ENCODE peak calls at places on chromosomes 4 and X, in nine cellular contexts. A, D, I, W, Y, F, J, M and S are unnamed samples.

GRCh38 chr4:168573870-168574269 is 77.0 kb downstream of the PALLD start:
- DNase-seq in I (no peak), J (no peak), W (no peak), Y (no peak), M (no peak), A (no peak), D (no peak), F (no peak), S (no peak)

GRCh38 chr4:181503800-181504364 is 739.3 kb upstream of the TENM3 start:
- DNase-seq in F (no peak), I (no peak), D (no peak), J (no peak), A (no peak), Y (peak), W (peak), M (no peak), S (no peak)

GRCh38 chr4:10074767-10075105 is 41.9 kb downstream of the WDR1 start:
- DNase-seq in A (no peak), I (no peak), J (no peak), W (peak), F (no peak), D (no peak), M (peak), Y (peak), S (no peak)

GRCh38 chr4:11765849-11766453 is 337.3 kb upstream of the HS3ST1 start:
- DNase-seq in I (no peak), Y (peak), F (no peak), M (peak), D (peak), W (peak), J (no peak), A (no peak), S (no peak)

GRCh38 chr4:121182296-121182695 is 18.2 kb upstream of the TNIP3 start:
- DNase-seq in J (no peak), A (no peak), M (peak), F (no peak), Y (no peak), D (peak), I (peak), W (peak), S (no peak)

GRCh38 chrX:19640063-19640462 is 124.8 kb upstream of the MAP3K15 start:
- DNase-seq in F (no peak), J (no peak), M (no peak), I (no peak), Y (no peak), W (no peak), A (no peak), D (no peak), S (no peak)

GRCh38 chr4:158333820-158334219 is 123.5 kb downstream of the TMEM144 start:
- DNase-seq in W (no peak), J (no peak), A (no peak), Y (peak), M (no peak), D (no peak), I (no peak), F (no peak), S (no peak)

GRCh38 chr4:76753814-76754213 is 144.1 kb downstream of the SOWAHB start:
- DNase-seq in A (no peak), W (no peak), M (peak), J (no peak), D (no peak), Y (no peak), I (no peak), F (no peak), S (no peak)

GRCh38 chrX:94854251-94854650 is 1180.2 kb downstream of the FAM133A start:
- DNase-seq in W (no peak), I (no peak), D (no peak), M (no peak), F (no peak), A (no peak), J (no peak), Y (no peak), S (no peak)

GRCh38 chrX:150903110-150903508 is 4.6 kb upstream of the CD99L2 start:
- DNase-seq in W (no peak), A (no peak), M (no peak), Y (peak), J (no peak), I (no peak), F (no peak), D (no peak), S (no peak)

GRCh38 chr4:139913398-139913990 is 240.5 kb downstream of the MAML3 start:
- DNase-seq in A (no peak), I (no peak), W (no peak), F (no peak), Y (no peak), M (no peak), J (peak), D (no peak), S (peak)

GRCh38 chrX:95889279-95889678 is 795.4 kb upstream of the DIAPH2 start:
- DNase-seq in Y (peak), M (no peak), D (no peak), J (no peak), W (no peak), I (no peak), A (no peak), F (no peak), S (no peak)

GRCh38 chr4:166324321-166324720 is 451.3 kb downstream of the TLL1 start:
- DNase-seq in A (no peak), M (peak), J (no peak), W (peak), I (no peak), F (no peak), Y (peak), D (no peak), S (peak)

GRCh38 chr4:15385928-15386327 is 41.9 kb upstream of the C1QTNF7 start:
- DNase-seq in M (no peak), I (no peak), F (no peak), J (no peak), D (no peak), Y (no peak), W (no peak), A (no peak), S (peak)

GRCh38 chr4:78057600-78058560 is 757 bp downstream of the FRAS1 start:
- DNase-seq in M (peak), W (peak), J (peak), I (peak), Y (peak), F (no peak), D (no peak), A (peak), S (peak)
- H3K27ac ChIP-seq in M (no peak), W (peak), J (no peak), I (peak), Y (peak), F (no peak), D (no peak), A (peak), S (peak)

DNA sequence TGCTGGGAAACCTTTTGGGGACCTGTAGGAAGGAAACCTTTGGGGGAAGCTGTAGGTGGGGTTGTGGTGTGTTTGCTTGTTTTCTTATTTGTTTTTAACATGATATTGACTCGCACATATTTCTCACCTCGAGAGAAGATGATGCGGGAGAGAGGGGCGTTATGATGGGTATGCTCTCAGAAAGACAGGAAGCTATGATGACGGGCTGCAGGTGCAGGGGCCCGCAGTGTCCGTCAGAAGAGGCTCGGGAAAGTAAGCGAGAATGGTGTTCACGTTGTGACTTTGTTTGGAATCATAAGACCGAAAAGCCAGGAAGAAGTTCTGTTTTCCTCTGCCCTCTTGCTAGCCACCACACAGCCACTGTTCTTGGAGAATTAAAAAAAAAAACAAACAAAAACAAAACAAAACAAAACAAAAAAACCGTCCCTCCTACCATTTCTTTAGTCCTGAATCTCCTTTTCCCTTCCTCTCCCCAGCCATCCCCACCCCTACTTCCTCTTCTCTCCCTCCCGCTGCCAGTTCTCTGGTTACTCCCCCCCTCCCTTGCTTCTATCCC is 369 bp upstream of the BMP3 start:
- DNase-seq in Y (no peak), F (no peak), M (no peak), A (no peak), D (no peak), W (no peak), J (no peak), I (no peak), S (no peak)
- H3K4me3 ChIP-seq in Y (peak), F (peak), M (peak), A (peak), D (no peak), W (peak), J (peak), I (peak), S (no peak)

DNA sequence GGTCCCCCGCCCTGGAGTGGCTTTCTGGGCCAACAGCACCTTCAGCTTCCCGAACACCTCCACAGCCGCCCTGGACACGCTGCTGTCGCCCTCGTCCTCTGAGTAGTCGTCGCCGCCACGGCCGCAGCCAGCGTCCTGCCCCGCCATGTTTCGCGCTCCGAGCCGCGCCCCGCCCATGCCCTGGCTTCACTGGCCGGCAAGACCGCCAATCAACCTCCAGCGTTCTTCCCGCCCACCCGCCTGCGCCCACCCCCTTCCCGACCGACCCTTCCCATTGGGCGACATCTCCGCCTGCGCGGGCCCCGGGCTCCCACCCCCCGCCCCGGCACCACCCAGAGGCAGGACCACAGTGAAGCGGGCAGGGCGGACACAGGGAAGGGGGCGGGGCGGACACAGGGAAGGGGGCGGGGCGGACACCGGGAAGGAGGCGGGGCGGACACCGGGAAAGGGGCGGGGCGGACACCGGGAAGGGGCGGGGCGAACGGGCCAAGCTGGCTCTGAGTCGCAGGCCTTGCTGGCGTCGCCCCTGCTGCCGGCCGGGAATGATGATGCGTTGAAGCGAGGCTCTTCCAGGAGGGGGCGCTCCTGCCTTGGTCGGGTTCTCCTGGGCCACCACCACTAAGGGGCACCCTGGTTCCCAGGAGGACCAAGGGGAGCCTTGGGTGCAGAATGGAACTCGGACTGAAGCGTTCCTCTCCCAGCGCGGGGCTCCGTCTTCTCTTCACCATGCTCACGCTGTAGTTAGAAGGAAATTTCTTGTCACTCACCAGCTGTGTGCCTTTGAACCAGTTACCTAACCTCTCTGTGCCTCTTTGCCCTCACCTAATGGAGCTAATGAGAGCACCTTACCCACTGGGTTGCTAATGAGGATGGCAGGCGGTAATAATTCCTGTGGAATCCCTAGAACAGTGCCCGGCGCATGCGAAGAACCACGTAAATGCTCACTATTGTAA is at the start of gene HAUS7:
- DNase-seq in F (peak), A (peak), Y (peak), D (peak), J (peak), I (peak), M (peak), W (peak), S (peak)
- H3K27ac ChIP-seq in F (peak), A (peak), Y (no peak), D (peak), J (no peak), I (no peak), M (no peak), W (no peak), S (no peak)

DNA sequence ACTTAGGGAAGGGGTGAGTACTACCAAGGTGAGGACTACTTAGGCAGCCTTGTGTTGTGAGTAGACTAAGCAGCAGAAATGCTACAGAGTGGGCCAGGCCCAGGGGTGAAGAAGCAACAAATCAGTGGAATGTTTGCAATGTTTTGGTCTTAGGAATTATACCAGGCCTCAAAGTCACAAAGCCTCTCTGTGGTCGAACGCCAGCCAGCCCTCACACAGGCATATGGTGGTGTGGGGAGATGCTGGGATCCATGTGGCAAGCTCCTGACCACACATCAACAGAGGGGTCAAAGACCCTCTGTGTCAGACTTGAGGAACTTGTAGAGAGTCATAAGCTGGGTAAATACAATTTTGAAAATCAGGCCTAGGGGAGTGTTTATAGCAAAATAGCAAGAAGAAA is 153.8 kb upstream of the KLF3 start:
- DNase-seq in I (no peak), Y (no peak), D (no peak), J (no peak), F (no peak), W (no peak), A (no peak), M (no peak), S (no peak)
- H3K4me3 ChIP-seq in I (no peak), Y (no peak), D (peak), J (no peak), F (peak), W (no peak), A (no peak), M (no peak), S (no peak)

GRCh38 chr4:83691998-83692397 is 156.1 kb downstream of the GPAT3 start:
- DNase-seq in M (peak), I (no peak), Y (no peak), F (no peak), J (no peak), W (no peak), D (no peak), A (no peak), S (no peak)
- H3K27ac ChIP-seq in M (peak), I (no peak), Y (no peak), F (no peak), J (no peak), W (no peak), D (no peak), A (no peak), S (no peak)

DNA sequence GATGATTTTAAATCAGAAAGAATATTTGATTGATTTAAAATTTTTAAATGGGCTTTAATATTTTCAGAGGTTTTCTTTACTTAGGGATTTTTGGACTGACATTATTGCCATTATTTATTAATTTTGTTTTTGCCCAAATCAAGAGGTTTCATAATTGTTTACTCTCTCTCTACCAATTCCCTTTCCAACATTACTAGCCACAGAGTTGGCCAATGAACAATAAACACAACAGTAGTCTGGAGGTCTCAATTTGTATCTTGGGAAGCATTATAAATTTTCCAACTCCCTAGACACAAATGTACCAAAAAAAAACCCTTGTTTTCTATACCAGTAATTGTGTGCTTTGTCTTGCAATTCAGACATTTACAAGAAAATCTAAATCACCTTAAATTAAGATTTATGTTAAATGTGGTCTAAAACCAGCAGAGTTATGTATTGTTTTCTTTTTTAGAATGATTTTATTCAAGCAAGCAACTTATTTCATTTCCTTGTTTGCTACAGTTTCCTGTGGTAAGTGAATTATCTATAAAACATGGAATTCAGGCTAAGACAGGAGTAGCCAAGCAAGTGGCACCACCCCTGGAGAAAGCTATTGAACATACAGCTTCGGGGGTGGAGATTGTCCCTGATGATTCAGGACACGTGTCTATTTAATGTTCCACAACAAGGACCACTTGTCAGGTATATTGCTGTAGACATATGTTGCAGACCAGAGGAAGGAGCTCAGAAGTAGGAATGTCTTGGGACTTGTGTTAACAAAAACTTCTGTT is 622 bp downstream of the KLKB1 start:
- DNase-seq in F (no peak), W (no peak), I (no peak), A (no peak), Y (no peak), M (no peak), D (no peak), J (no peak), S (no peak)
- H3K4me3 ChIP-seq in F (no peak), W (no peak), I (no peak), A (no peak), Y (no peak), M (no peak), D (no peak), J (peak), S (no peak)

GRCh38 chr4:113556382-113557134 is 205.0 kb downstream of the CAMK2D start:
- DNase-seq in W (no peak), M (peak), D (no peak), J (no peak), A (no peak), F (no peak), Y (no peak), I (no peak), S (no peak)

GRCh38 chr4:113560579-113560978 is 201.0 kb downstream of the CAMK2D start:
- DNase-seq in A (no peak), I (no peak), F (no peak), J (no peak), Y (no peak), W (no peak), M (no peak), D (no peak), S (no peak)

GRCh38 chr4:113553082-113553481 is 208.5 kb downstream of the CAMK2D start:
- DNase-seq in F (no peak), W (no peak), M (peak), Y (no peak), J (no peak), A (no peak), I (no peak), D (no peak), S (no peak)

GRCh38 chr4:113559947-113560346 is 201.6 kb downstream of the CAMK2D start:
- DNase-seq in M (no peak), Y (no peak), I (no peak), J (no peak), A (no peak), W (no peak), F (no peak), D (no peak), S (no peak)

DNA sequence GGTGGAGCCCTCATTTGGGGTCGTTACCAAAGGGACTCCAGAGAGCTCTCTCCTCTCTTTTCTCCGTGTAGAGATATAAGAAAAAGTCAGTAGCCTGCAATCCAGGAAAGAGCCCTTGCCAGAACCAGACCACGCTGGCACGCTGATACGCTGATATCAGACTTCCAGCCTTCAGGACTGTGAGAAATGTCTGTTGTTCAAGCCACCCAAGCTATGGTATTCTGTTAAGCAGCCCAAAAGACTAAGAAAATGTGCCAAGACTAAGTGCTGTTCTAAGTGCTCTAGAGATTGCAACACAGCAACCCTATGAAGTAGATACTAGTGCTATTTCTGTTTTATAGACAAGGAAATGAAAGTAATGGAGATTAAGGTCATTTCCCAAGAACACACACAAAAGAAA is 205.7 kb downstream of the CAMK2D start:
- DNase-seq in W (no peak), I (no peak), D (no peak), Y (no peak), M (no peak), A (no peak), F (no peak), J (no peak), S (peak)
- H3K27ac ChIP-seq in W (peak), I (no peak), D (no peak), Y (no peak), M (no peak), A (peak), F (no peak), J (no peak), S (no peak)

GRCh38 chrX:154489182-154489581 is 1.2 kb downstream of the SLC10A3 start:
- DNase-seq in M (no peak), J (no peak), I (no peak), Y (no peak), A (no peak), F (no peak), W (no peak), D (no peak), S (no peak)
- H3K4me3 ChIP-seq in M (peak), J (peak), I (peak), Y (peak), A (peak), F (peak), W (no peak), D (peak), S (no peak)

DNA sequence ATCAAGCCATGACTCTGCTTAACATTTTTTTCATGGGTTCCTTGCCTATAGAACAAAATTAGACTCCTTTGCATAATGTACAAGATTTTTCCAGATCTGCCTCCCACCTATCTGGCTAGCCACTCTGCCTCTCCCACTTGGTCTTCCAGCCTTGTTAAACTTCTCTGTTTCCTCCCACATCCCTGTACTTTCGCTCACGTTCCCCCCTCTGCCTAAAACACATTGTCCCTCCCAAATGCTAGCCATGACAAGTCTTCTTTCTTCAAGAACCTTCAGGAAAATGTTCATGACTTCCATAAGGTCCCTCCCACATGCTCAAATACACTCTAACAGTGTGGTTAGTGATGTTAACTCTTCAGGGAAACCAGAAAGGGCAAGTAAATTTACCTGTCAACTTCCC is 214.6 kb downstream of the ADGRA3 start:
- DNase-seq in Y (no peak), I (no peak), M (no peak), F (no peak), D (no peak), W (no peak), A (no peak), J (no peak), S (no peak)
- H3K27ac ChIP-seq in Y (no peak), I (no peak), M (no peak), F (no peak), D (no peak), W (no peak), A (no peak), J (no peak), S (no peak)